ENCODE peak calls at places on chromosome 21, in seven cellular contexts. P is mucosa of descending colon; H is HTR-8/SVneo; J is activated CD4-positive, CD25-positive, alpha-beta regulatory T cell; D is NCI-H1105 treated with DMSO at 0.1 percent for 48 hours; Z is AG08396; C is heart left ventricle. I is an unnamed sample.

GRCh38 chr21:37208056-37208705 is 59.0 kb downstream of the VPS26C start:
- DNase-seq in J (no peak), Z (peak; percentile 35), P (peak; percentile 54), H (no peak), C (peak; percentile 80), D (no peak), I (no peak)

GRCh38 chr21:31416465-31416864 is 72.4 kb upstream of the TIAM1 start:
- DNase-seq in H (no peak), C (no peak), Z (no peak), D (no peak), J (no peak), P (no peak), I (no peak)

GRCh38 chr21:29436143-29436542 is 137.4 kb downstream of the BACH1 start:
- DNase-seq in D (no peak), P (no peak), H (no peak), C (peak; percentile 20), Z (no peak), J (peak; percentile 27), I (no peak)

GRCh38 chr21:38768385-38769071 is 37.2 kb upstream of the ETS2 start:
- DNase-seq in D (no peak), P (no peak), H (no peak), J (no peak), C (no peak), Z (peak; percentile 83), I (no peak)

GRCh38 chr21:44569861-44570517 is 3.5 kb upstream of the KRTAP10-4 start:
- DNase-seq in Z (no peak), D (no peak), P (no peak), C (no peak), H (no peak), J (no peak), I (no peak)

GRCh38 chr21:44984428-44984791 is 44.6 kb downstream of the SLX9 start:
- DNase-seq in Z (no peak), H (no peak), J (no peak), D (no peak), C (no peak), P (peak; percentile 15), I (no peak)

GRCh38 chr21:19607983-19608668 is 1204.5 kb upstream of the TMPRSS15 start:
- DNase-seq in P (no peak), Z (no peak), H (no peak), J (no peak), D (peak; percentile 57), C (no peak), I (peak; percentile 7)

GRCh38 chr21:16037386-16037785 is 307.6 kb downstream of the USP25 start:
- DNase-seq in C (no peak), J (no peak), D (no peak), P (no peak), Z (no peak), H (no peak), I (no peak)